ENCODE peak calls at places on chromosomes 16 and 17, in four cellular contexts. E, V, T and J are unnamed samples. For H3K4me1, the result is how much of the 10 kb centered on the place peaks cover.

GRCh38 chr17:78774956-78775571 is 7.0 kb downstream of the CYTH1 start:
- DNase-seq in E (no peak), T (no peak), V (peak), J (no peak)

GRCh38 chr17:5698959-5699358 is 114.7 kb upstream of the NLRP1 start:
- DNase-seq in T (no peak), V (no peak), E (no peak), J (no peak)

GRCh38 chr17:63960006-63960405 is 12.7 kb downstream of the SCN4A start:
- DNase-seq in E (no peak), V (no peak), T (no peak), J (no peak)

GRCh38 chr16:4660454-4661007 is 32.8 kb upstream of the NUDT16L1 start:
- DNase-seq in T (peak), V (no peak), E (peak), J (peak)

GRCh38 chr17:83171661-83172060 is 92.3 kb downstream of the METRNL start:
- DNase-seq in T (peak), V (no peak), E (no peak), J (no peak)

GRCh38 chr16:50153648-50154368 is 702 bp downstream of the TENT4B start:
- DNase-seq in E (peak), V (no peak), T (peak), J (peak)

GRCh38 chr16:85129846-85130706 is 17.8 kb upstream of the CIBAR2 start:
- DNase-seq in E (no peak), T (no peak), V (no peak), J (peak)

GRCh38 chr16:59543641-59544040 is 809.5 kb upstream of the GOT2 start:
- DNase-seq in V (no peak), T (no peak), E (no peak), J (no peak)

GRCh38 chr16:86924537-86924936 is 346.2 kb downstream of the FOXL1 start:
- DNase-seq in E (no peak), T (no peak), V (no peak), J (no peak)

GRCh38 chr16:11890231-11890630 is 25.5 kb downstream of the GSPT1 start:
- DNase-seq in E (no peak), V (no peak), T (no peak), J (no peak)
- H3K4me1 ChIP-seq in E (under half), V (under half), T (under half), J (under half)

GRCh38 chr16:641326-642188 is at the start of gene MCRIP2:
- DNase-seq in E (peak), V (peak), T (peak), J (peak)

GRCh38 chr16:638836-639235 is 2.7 kb upstream of the METTL26 start:
- DNase-seq in V (no peak), T (no peak), E (no peak), J (peak)

GRCh38 chr16:643050-643368 is 1.4 kb downstream of the MCRIP2 start:
- DNase-seq in T (no peak), V (no peak), E (no peak), J (no peak)

GRCh38 chr16:642189-643049 is 791 bp downstream of the MCRIP2 start:
- DNase-seq in E (peak), V (peak), T (peak), J (no peak)

DNA sequence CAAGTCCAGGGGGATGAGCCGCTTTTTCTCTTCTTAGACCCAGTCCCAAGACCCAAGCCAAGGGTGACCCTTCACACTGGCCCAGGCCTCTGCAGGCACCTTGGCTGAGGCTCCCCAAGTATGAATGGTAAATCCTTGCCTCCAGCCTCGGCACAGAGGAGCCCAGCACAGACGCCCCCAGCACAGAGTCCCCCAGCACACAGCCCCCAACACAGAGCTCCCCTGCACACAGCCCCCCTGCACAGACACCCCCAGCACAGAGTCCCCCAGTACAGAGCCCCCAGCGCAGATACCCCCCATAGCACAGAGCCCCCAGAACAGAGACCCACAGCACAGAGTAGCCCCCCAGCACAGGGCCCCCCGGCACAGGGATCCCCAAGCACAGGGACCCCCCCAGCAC is 1.0 kb upstream of the MCRIP2 start:
- DNase-seq in V (no peak), E (no peak), T (no peak), J (no peak)
- H3K27ac ChIP-seq in V (no peak), E (no peak), T (no peak), J (no peak)

GRCh38 chr17:17188586-17188985 is 17.5 kb downstream of the PLD6 start:
- DNase-seq in T (peak), V (no peak), E (no peak), J (no peak)

GRCh38 chr17:17189559-17189958 is 16.6 kb downstream of the PLD6 start:
- DNase-seq in V (no peak), T (no peak), E (peak), J (no peak)

GRCh38 chr17:17183744-17184143 is 22.4 kb downstream of the PLD6 start:
- DNase-seq in E (peak), V (no peak), T (no peak), J (no peak)

GRCh38 chr17:17186051-17186450 is 20.1 kb downstream of the PLD6 start:
- DNase-seq in V (no peak), T (peak), E (peak), J (no peak)

GRCh38 chr17:17186551-17187505 is 19.3 kb downstream of the PLD6 start:
- DNase-seq in V (no peak), E (peak), T (peak), J (no peak)
- H3K4me3 ChIP-seq in V (peak), E (no peak), T (no peak), J (no peak)

GRCh38 chr17:76725580-76726230 is 701 bp downstream of the JMJD6 start:
- DNase-seq in E (peak), V (peak), T (peak), J (peak)
- H3K4me1 ChIP-seq in E (under half), V (under half), T (under half), J (under half)

GRCh38 chr17:14901376-14901775 is 363.8 kb downstream of the PMP22 start:
- DNase-seq in V (no peak), E (no peak), T (no peak), J (no peak)
- H3K27ac ChIP-seq in V (no peak), E (no peak), T (no peak), J (no peak)

GRCh38 chr16:66741131-66741900 is 10.1 kb downstream of the DYNC1LI2 start:
- DNase-seq in V (no peak), T (peak), E (no peak), J (peak)

GRCh38 chr16:66741971-66742396 is 9.4 kb downstream of the DYNC1LI2 start:
- DNase-seq in T (no peak), E (no peak), V (no peak), J (no peak)

GRCh38 chr16:66742409-66742808 is 9.0 kb downstream of the DYNC1LI2 start:
- DNase-seq in T (no peak), V (no peak), E (no peak), J (no peak)

GRCh38 chr16:66740010-66740409 is 11.4 kb downstream of the DYNC1LI2 start:
- DNase-seq in T (no peak), V (no peak), E (peak), J (no peak)

GRCh38 chr16:66740533-66740932 is 10.9 kb downstream of the DYNC1LI2 start:
- DNase-seq in E (no peak), V (no peak), T (no peak), J (peak)
- H3K4me3 ChIP-seq in E (no peak), V (no peak), T (no peak), J (no peak)

GRCh38 chr17:57913576-57914273 is 41.5 kb downstream of the CUEDC1 start:
- DNase-seq in T (no peak), V (no peak), E (no peak), J (peak)

GRCh38 chr17:57914274-57915147 is 40.7 kb downstream of the CUEDC1 start:
- DNase-seq in V (no peak), T (no peak), E (no peak), J (no peak)

GRCh38 chr17:57911021-57911420 is 44.2 kb downstream of the CUEDC1 start:
- DNase-seq in V (no peak), T (no peak), E (no peak), J (no peak)

GRCh38 chr17:57910462-57910861 is 44.8 kb downstream of the CUEDC1 start:
- DNase-seq in E (no peak), V (no peak), T (no peak), J (no peak)

DNA sequence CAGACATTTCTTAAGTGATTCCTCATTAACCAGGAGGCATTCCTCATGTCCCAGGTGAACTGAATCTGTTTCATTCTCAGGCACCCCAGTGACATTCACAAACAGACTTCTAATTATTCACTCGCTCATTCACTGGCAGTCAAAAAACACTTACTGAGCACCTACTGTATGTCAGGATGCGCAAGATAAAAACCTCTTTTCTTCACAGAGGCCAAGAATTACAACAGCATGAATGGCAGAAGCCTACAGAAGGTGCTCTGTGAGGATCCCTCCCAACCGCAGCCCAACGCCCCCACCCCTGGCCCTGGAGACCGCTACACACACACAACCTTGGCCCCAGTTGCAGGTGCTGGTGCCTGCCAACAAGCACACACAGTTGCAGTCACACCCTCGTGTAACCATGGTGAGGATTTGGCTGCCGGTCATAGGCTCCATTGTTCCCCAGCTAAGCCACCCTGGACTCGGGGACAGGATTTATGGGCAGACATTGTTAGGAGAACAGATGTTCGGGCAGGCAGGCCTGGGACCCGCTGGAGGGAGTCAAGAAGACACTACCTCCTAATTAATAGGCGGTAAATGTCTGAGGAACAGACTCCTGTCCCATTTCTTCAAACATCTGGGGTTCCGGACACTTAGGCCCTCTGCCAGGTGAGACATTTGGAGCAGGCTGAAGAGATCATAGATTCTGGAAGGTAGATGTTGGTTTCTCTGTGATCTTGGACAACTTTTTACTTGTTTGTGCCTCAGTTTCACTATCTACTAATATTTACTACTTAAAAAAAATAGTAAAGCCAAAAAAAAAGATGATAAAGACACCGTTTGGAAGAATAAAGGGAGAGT is 43.2 kb downstream of the CUEDC1 start:
- DNase-seq in T (peak), E (no peak), V (no peak), J (peak)
- H3K4me1 ChIP-seq in T (under half), E (under half), V (under half), J (under half)

DNA sequence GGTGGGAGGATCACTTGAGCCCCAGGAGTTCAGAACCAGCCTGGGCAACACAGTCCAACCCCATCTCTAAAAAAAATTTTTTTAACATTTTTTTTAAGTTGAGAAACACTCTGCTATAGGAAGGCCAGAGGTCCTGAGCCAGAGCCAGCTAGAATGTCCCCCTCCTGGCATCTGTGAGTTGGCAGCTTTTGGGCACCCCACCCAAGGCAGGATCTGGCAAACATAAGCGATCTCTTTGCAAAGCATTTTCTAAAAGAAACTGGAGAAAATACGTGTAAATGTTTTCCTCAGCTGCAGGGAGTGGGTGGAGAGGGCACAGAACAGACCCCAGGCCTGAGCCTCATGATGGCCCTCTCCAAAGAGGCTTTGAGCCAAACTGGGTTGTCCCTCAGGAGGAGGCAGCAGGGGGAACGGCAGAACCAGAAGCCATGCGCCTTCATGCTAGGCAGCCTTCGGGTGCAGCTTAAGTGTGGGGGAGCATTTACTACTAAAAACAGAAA is 11.7 kb downstream of the CAVIN1 start:
- DNase-seq in E (no peak), T (no peak), V (no peak), J (no peak)
- H3K27ac ChIP-seq in E (no peak), T (peak), V (no peak), J (peak)

GRCh38 chr16:54052271-54052670 is 234.3 kb downstream of the IRX3 start:
- DNase-seq in V (no peak), E (no peak), T (no peak), J (no peak)

GRCh38 chr16:54048994-54049929 is 237.3 kb downstream of the IRX3 start:
- DNase-seq in E (no peak), V (no peak), T (no peak), J (no peak)

GRCh38 chr16:54051821-54052220 is 234.8 kb downstream of the IRX3 start:
- DNase-seq in E (no peak), V (no peak), T (no peak), J (no peak)

GRCh38 chr16:54054237-54054780 is 232.3 kb downstream of the IRX3 start:
- DNase-seq in V (no peak), E (no peak), T (no peak), J (no peak)

DNA sequence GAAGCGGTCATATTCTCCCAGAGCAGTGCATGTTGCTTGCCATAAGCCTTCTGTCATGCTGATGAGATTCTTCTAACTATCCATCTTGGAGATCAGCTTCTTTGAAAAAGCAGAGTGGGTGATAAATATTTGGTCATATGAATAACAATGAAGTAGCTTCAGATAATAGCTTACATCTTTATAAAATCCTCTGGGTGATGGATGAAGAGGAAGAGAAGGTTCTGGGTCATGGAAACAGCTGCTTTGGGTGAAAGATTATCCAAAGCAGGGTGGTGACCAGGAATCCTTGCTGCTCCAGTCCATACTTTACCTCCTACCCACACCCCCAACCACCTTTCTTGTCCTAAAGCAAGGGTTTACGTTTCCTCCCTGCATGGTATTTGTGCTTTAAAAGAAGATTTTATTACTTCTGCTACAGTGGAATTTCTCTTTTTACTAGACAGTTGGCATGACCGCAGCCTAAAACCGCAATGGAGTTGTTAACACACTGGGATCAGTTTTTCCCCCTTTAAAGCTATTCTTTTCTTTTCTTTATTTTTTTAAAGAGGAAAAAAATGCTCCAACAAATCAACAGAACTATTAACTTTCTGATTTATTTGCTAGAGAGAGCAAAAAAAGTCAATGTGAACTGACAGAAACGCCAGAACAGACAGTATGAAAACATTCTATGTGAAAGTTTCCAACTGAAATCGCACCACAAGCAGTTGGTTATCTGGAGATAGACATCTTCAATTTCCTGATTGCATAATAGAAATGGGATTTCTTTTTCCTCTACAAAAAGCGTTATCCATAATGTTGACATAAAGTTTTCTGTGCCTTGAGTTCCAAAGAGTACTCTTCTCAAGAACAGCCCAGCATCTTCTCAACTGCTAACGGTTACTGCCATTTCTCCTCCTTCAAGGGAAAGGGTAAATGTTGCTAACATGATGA is 236.0 kb downstream of the IRX3 start:
- DNase-seq in V (no peak), T (no peak), E (no peak), J (no peak)
- H3K4me3 ChIP-seq in V (no peak), T (no peak), E (no peak), J (no peak)

GRCh38 chr17:39622380-39623006 is 4.3 kb upstream of the PPP1R1B start:
- DNase-seq in V (no peak), E (no peak), T (no peak), J (no peak)

GRCh38 chr17:39624313-39624712 is 2.4 kb upstream of the PPP1R1B start:
- DNase-seq in E (no peak), T (no peak), V (no peak), J (no peak)

GRCh38 chr17:39625198-39625769 is 1.5 kb upstream of the PPP1R1B start:
- DNase-seq in E (no peak), T (no peak), V (no peak), J (no peak)

GRCh38 chr17:39621523-39622379 is 5.0 kb upstream of the PPP1R1B start:
- DNase-seq in T (peak), V (peak), E (peak), J (peak)

GRCh38 chr17:39623356-39623950 is 3.3 kb upstream of the PPP1R1B start:
- DNase-seq in E (peak), V (peak), T (peak), J (peak)
- H3K4me1 ChIP-seq in E (under half), V (under half), T (under half), J (under half)